ENCODE peak calls at places on chromosomes 16 and 17, in five cellular contexts. W, N, E, F and V are unnamed samples.

GRCh38 chr17:39243155-39243554 is 17.4 kb upstream of the STAC2 start:
- DNase-seq in N (no peak), W (no peak), F (no peak), E (no peak), V (no peak)

GRCh38 chr17:45895304-45895968 is 1.1 kb downstream of the MAPT start:
- DNase-seq in F (no peak), N (no peak), W (no peak), E (no peak), V (peak)

GRCh38 chr16:19810817-19811731 is 73.6 kb downstream of the GPRC5B start:
- DNase-seq in E (peak), F (no peak), W (no peak), N (no peak), V (no peak)

GRCh38 chr16:67608367-67608766 is 36.6 kb upstream of the CARMIL2 start:
- DNase-seq in F (no peak), E (no peak), W (no peak), N (no peak), V (no peak)

GRCh38 chr17:17514993-17515920 is 19.1 kb upstream of the RASD1 start:
- DNase-seq in E (peak), N (peak), F (no peak), W (no peak), V (no peak)

GRCh38 chr17:1916963-1917715 is 87.3 kb downstream of the RPA1 start:
- DNase-seq in F (no peak), E (no peak), N (no peak), W (no peak), V (no peak)

GRCh38 chr16:83513006-83513755 is 294.6 kb upstream of the HSBP1 start:
- DNase-seq in F (no peak), W (no peak), N (no peak), E (peak), V (no peak)

GRCh38 chr17:36933174-36934143 is 3.8 kb upstream of the LHX1 start:
- DNase-seq in E (no peak), N (no peak), W (no peak), F (no peak), V (no peak)

GRCh38 chr17:49318438-49318965 is 43.5 kb downstream of the ZNF652 start:
- DNase-seq in N (no peak), W (no peak), E (no peak), F (no peak), V (no peak)

GRCh38 chr16:2029350-2029749 is 2.6 kb downstream of the NHERF2 start:
- DNase-seq in W (no peak), E (no peak), F (no peak), N (no peak), V (no peak)

GRCh38 chr17:40068129-40068581 is 5.4 kb downstream of the THRA start:
- DNase-seq in W (no peak), N (no peak), F (no peak), E (no peak), V (no peak)

GRCh38 chr16:56372938-56373337 is 52.4 kb downstream of the AMFR start:
- DNase-seq in N (no peak), W (no peak), F (no peak), E (no peak), V (no peak)

GRCh38 chr17:49576121-49576905 is 642 bp downstream of the NXPH3 start:
- DNase-seq in F (no peak), E (no peak), N (peak), W (no peak), V (peak)

GRCh38 chr17:27657620-27658019 is 26.6 kb downstream of the LGALS9 start:
- DNase-seq in N (no peak), F (no peak), E (no peak), W (no peak), V (no peak)

GRCh38 chr17:80219777-80220708 is at the start of the genes SGSH and SLC26A11:
- DNase-seq in N (peak), W (peak), F (peak), E (no peak), V (peak)

GRCh38 chr17:27535178-27535928 is 79.1 kb downstream of the KSR1 start:
- DNase-seq in F (no peak), N (no peak), E (no peak), W (no peak), V (no peak)

GRCh38 chr17:1787301-1787902 is 25.5 kb downstream of the SERPINF1 start:
- DNase-seq in W (no peak), F (peak), E (peak), N (peak), V (no peak)

GRCh38 chr16:47460301-47460754 is 535 bp downstream of the ITFG1 start:
- DNase-seq in N (no peak), F (no peak), W (no peak), E (no peak), V (no peak)

GRCh38 chr16:57565461-57565860 is 23.0 kb downstream of the ADGRG5 start:
- DNase-seq in E (no peak), W (no peak), N (no peak), F (no peak), V (no peak)